ENCODE peak calls at places on chromosomes 1 and 21, in eight cellular contexts. F, N, K, J, C, W, V and M are unnamed samples.

GRCh38 chr1:173506437-173506836 is 29.3 kb downstream of the PRDX6 start:
- DNase-seq in J (no peak), V (no peak), N (no peak), W (no peak), C (no peak), K (no peak), F (no peak), M (no peak)

GRCh38 chr21:28521932-28522826 is 470.5 kb downstream of the LTN1 start:
- DNase-seq in V (no peak), W (peak), K (no peak), F (no peak), C (no peak), J (peak), N (no peak), M (peak)

GRCh38 chr1:168145184-168146159 is 8.7 kb upstream of the GPR161 start:
- DNase-seq in V (peak), K (peak), C (peak), N (peak), J (peak), W (peak), F (peak), M (peak)

GRCh38 chr1:173295995-173296394 is 88.9 kb upstream of the TNFSF4 start:
- DNase-seq in F (no peak), V (no peak), J (peak), K (no peak), W (peak), N (no peak), C (no peak), M (no peak)

GRCh38 chr1:231186356-231187115 is 24.7 kb downstream of the TRIM67 start:
- DNase-seq in K (no peak), V (no peak), W (no peak), N (no peak), C (no peak), F (no peak), J (no peak), M (no peak)

GRCh38 chr21:45424854-45425795 is 20.2 kb downstream of the COL18A1 start:
- DNase-seq in F (no peak), K (no peak), J (no peak), W (no peak), N (no peak), C (no peak), V (no peak), M (no peak)

GRCh38 chr1:218865591-218865990 is 308.1 kb upstream of the LYPLAL1 start:
- DNase-seq in W (peak), C (no peak), V (no peak), J (peak), N (no peak), F (no peak), K (no peak), M (no peak)

GRCh38 chr1:197180252-197180878 is 33.9 kb upstream of the ASPM start:
- DNase-seq in J (peak), F (peak), W (peak), N (no peak), V (no peak), C (no peak), K (no peak), M (peak)

GRCh38 chr1:9080704-9081291 is 11.4 kb upstream of the SLC2A5 start:
- DNase-seq in C (no peak), N (no peak), W (peak), K (no peak), V (no peak), J (no peak), F (no peak), M (no peak)

GRCh38 chr1:206797534-206798383 is 25.5 kb upstream of the IL10 start:
- DNase-seq in V (no peak), C (peak), K (no peak), J (no peak), W (no peak), N (no peak), F (no peak), M (no peak)

GRCh38 chr21:41630249-41630648 is 122.3 kb upstream of the TMPRSS2 start:
- DNase-seq in C (no peak), J (peak), W (peak), F (no peak), K (no peak), V (peak), N (no peak), M (no peak)

GRCh38 chr1:226708342-226708780 is 30.7 kb downstream of the ITPKB start:
- DNase-seq in N (no peak), F (no peak), K (no peak), W (peak), V (no peak), J (peak), C (peak), M (no peak)